ENCODE peak calls at places on chromosomes 2 and 18, in six cellular contexts. One of them, this sample, is unnamed.

GRCh38 chr2:9238927-9239326 is 32.3 kb downstream of the ASAP2 start:
- DNase-seq in neural progenitor cell: peak
- DNase-seq in HCT116: no peak
- DNase-seq in MM.1S: no peak
- DNase-seq in OCI-LY7: no peak
- DNase-seq in GM23248: no peak
- DNase-seq in this sample: no peak

GRCh38 chr2:28436525-28437051 is 43.9 kb downstream of the FOSL2 start:
- DNase-seq in neural progenitor cell: no peak
- DNase-seq in HCT116: no peak
- DNase-seq in MM.1S: no peak
- DNase-seq in OCI-LY7: no peak
- DNase-seq in GM23248: no peak
- DNase-seq in this sample: no peak

GRCh38 chr2:176542456-176542855 is 273.2 kb downstream of the MTX2 start:
- DNase-seq in neural progenitor cell: no peak
- DNase-seq in HCT116: no peak
- DNase-seq in MM.1S: no peak
- DNase-seq in OCI-LY7: no peak
- DNase-seq in GM23248: peak
- DNase-seq in this sample: no peak

GRCh38 chr2:23614701-23615100 is 229.7 kb downstream of the KLHL29 start:
- DNase-seq in neural progenitor cell: peak
- DNase-seq in HCT116: no peak
- DNase-seq in MM.1S: no peak
- DNase-seq in OCI-LY7: no peak
- DNase-seq in GM23248: no peak
- DNase-seq in this sample: no peak

GRCh38 chr18:7618821-7619410 is 51.8 kb downstream of the PTPRM start:
- DNase-seq in neural progenitor cell: peak
- DNase-seq in HCT116: no peak
- DNase-seq in MM.1S: no peak
- DNase-seq in OCI-LY7: no peak
- DNase-seq in GM23248: peak
- DNase-seq in this sample: no peak

GRCh38 chr18:11521853-11522252 is 87.5 kb upstream of the SLC35G4 start:
- DNase-seq in neural progenitor cell: no peak
- DNase-seq in HCT116: no peak
- DNase-seq in MM.1S: no peak
- DNase-seq in OCI-LY7: no peak
- DNase-seq in GM23248: peak
- DNase-seq in this sample: no peak

GRCh38 chr2:26316041-26316440 is 29.9 kb upstream of the SELENOI start:
- DNase-seq in neural progenitor cell: peak
- DNase-seq in HCT116: peak
- DNase-seq in MM.1S: peak
- DNase-seq in OCI-LY7: peak
- DNase-seq in GM23248: peak
- DNase-seq in this sample: no peak

GRCh38 chr18:23809411-23809810 is 120.2 kb downstream of the LAMA3 start:
- DNase-seq in neural progenitor cell: no peak
- DNase-seq in HCT116: no peak
- DNase-seq in MM.1S: no peak
- DNase-seq in OCI-LY7: no peak
- DNase-seq in GM23248: no peak
- DNase-seq in this sample: no peak

GRCh38 chr2:134836986-134837385 is 1.4 kb upstream of the ACMSD start:
- DNase-seq in neural progenitor cell: no peak
- DNase-seq in HCT116: no peak
- DNase-seq in MM.1S: no peak
- DNase-seq in OCI-LY7: no peak
- DNase-seq in GM23248: peak
- DNase-seq in this sample: no peak

GRCh38 chr2:53173126-53173525 is 594.5 kb upstream of the CHAC2 start:
- DNase-seq in neural progenitor cell: no peak
- DNase-seq in HCT116: no peak
- DNase-seq in MM.1S: no peak
- DNase-seq in OCI-LY7: no peak
- DNase-seq in GM23248: no peak
- DNase-seq in this sample: no peak

GRCh38 chr18:31088532-31088931 is 13.7 kb downstream of the DSC2 start:
- DNase-seq in neural progenitor cell: no peak
- DNase-seq in HCT116: no peak
- DNase-seq in MM.1S: no peak
- DNase-seq in OCI-LY7: no peak
- DNase-seq in GM23248: no peak
- DNase-seq in this sample: no peak

GRCh38 chr18:76957384-76958355 is 135.3 kb downstream of the ZNF236 start:
- DNase-seq in neural progenitor cell: no peak
- DNase-seq in HCT116: no peak
- DNase-seq in MM.1S: no peak
- DNase-seq in OCI-LY7: no peak
- DNase-seq in GM23248: no peak
- DNase-seq in this sample: no peak

GRCh38 chr2:190942697-190943096 is 62.1 kb downstream of the GLS start:
- DNase-seq in neural progenitor cell: no peak
- DNase-seq in HCT116: no peak
- DNase-seq in MM.1S: no peak
- DNase-seq in OCI-LY7: no peak
- DNase-seq in GM23248: no peak
- DNase-seq in this sample: no peak

GRCh38 chr2:33275689-33276444 is 200.6 kb upstream of the RASGRP3 start:
- DNase-seq in neural progenitor cell: no peak
- DNase-seq in HCT116: peak
- DNase-seq in MM.1S: no peak
- DNase-seq in OCI-LY7: no peak
- DNase-seq in GM23248: peak
- DNase-seq in this sample: peak

GRCh38 chr2:162838141-162838500 is 446 bp downstream of the KCNH7 start:
- DNase-seq in neural progenitor cell: no peak
- DNase-seq in HCT116: no peak
- DNase-seq in MM.1S: no peak
- DNase-seq in OCI-LY7: no peak
- DNase-seq in GM23248: no peak
- DNase-seq in this sample: no peak

GRCh38 chr2:203722411-203722810 is 16.0 kb downstream of the CD28 start:
- DNase-seq in neural progenitor cell: no peak
- DNase-seq in HCT116: no peak
- DNase-seq in MM.1S: no peak
- DNase-seq in OCI-LY7: no peak
- DNase-seq in GM23248: peak
- DNase-seq in this sample: no peak

GRCh38 chr18:50866765-50867164 is 12.2 kb upstream of the ME2 start:
- DNase-seq in neural progenitor cell: no peak
- DNase-seq in HCT116: no peak
- DNase-seq in MM.1S: peak
- DNase-seq in OCI-LY7: peak
- DNase-seq in GM23248: peak
- DNase-seq in this sample: no peak

GRCh38 chr2:197209742-197210408 is 100.7 kb downstream of the ANKRD44 start:
- DNase-seq in neural progenitor cell: no peak
- DNase-seq in HCT116: no peak
- DNase-seq in MM.1S: peak
- DNase-seq in OCI-LY7: peak
- DNase-seq in GM23248: no peak
- DNase-seq in this sample: peak

GRCh38 chr2:167550448-167550847 is 662.2 kb downstream of the XIRP2 start:
- DNase-seq in neural progenitor cell: peak
- DNase-seq in HCT116: peak
- DNase-seq in MM.1S: peak
- DNase-seq in OCI-LY7: peak
- DNase-seq in GM23248: peak
- DNase-seq in this sample: peak

GRCh38 chr2:101704046-101704466 is 6.5 kb downstream of the MAP4K4 start:
- DNase-seq in neural progenitor cell: no peak
- DNase-seq in HCT116: no peak
- DNase-seq in MM.1S: peak
- DNase-seq in OCI-LY7: peak
- DNase-seq in GM23248: peak
- DNase-seq in this sample: peak

GRCh38 chr18:42047721-42048120 is 92.7 kb downstream of the PIK3C3 start:
- DNase-seq in neural progenitor cell: no peak
- DNase-seq in HCT116: no peak
- DNase-seq in MM.1S: no peak
- DNase-seq in OCI-LY7: no peak
- DNase-seq in GM23248: peak
- DNase-seq in this sample: no peak

GRCh38 chr2:181163139-181163538 is 182.7 kb downstream of the UBE2E3 start:
- DNase-seq in neural progenitor cell: no peak
- DNase-seq in HCT116: no peak
- DNase-seq in MM.1S: peak
- DNase-seq in OCI-LY7: no peak
- DNase-seq in GM23248: no peak
- DNase-seq in this sample: no peak

GRCh38 chr2:38945931-38946330 is 56.3 kb downstream of the ARHGEF33 start:
- DNase-seq in neural progenitor cell: no peak
- DNase-seq in HCT116: no peak
- DNase-seq in MM.1S: no peak
- DNase-seq in OCI-LY7: no peak
- DNase-seq in GM23248: no peak
- DNase-seq in this sample: no peak

GRCh38 chr2:143787674-143788073 is 658.5 kb downstream of the ARHGAP15 start:
- DNase-seq in neural progenitor cell: no peak
- DNase-seq in HCT116: no peak
- DNase-seq in MM.1S: no peak
- DNase-seq in OCI-LY7: no peak
- DNase-seq in GM23248: no peak
- DNase-seq in this sample: no peak

GRCh38 chr18:76412818-76413565 is 82.0 kb downstream of the ZNF516 start:
- DNase-seq in neural progenitor cell: no peak
- DNase-seq in HCT116: no peak
- DNase-seq in MM.1S: no peak
- DNase-seq in OCI-LY7: no peak
- DNase-seq in GM23248: peak
- DNase-seq in this sample: no peak

GRCh38 chr2:207240649-207241048 is 74.9 kb upstream of the KLF7 start:
- DNase-seq in neural progenitor cell: no peak
- DNase-seq in HCT116: no peak
- DNase-seq in MM.1S: no peak
- DNase-seq in OCI-LY7: no peak
- DNase-seq in GM23248: no peak
- DNase-seq in this sample: no peak

GRCh38 chr2:207239754-207240494 is 74.2 kb upstream of the KLF7 start:
- DNase-seq in neural progenitor cell: no peak
- DNase-seq in HCT116: no peak
- DNase-seq in MM.1S: no peak
- DNase-seq in OCI-LY7: no peak
- DNase-seq in GM23248: peak
- DNase-seq in this sample: no peak

GRCh38 chr2:207243601-207244000 is 77.9 kb upstream of the KLF7 start:
- DNase-seq in neural progenitor cell: no peak
- DNase-seq in HCT116: no peak
- DNase-seq in MM.1S: peak
- DNase-seq in OCI-LY7: no peak
- DNase-seq in GM23248: peak
- DNase-seq in this sample: no peak

GRCh38 chr2:207239222-207239674 is 73.5 kb upstream of the KLF7 start:
- DNase-seq in neural progenitor cell: no peak
- DNase-seq in HCT116: no peak
- DNase-seq in MM.1S: no peak
- DNase-seq in OCI-LY7: no peak
- DNase-seq in GM23248: peak
- DNase-seq in this sample: peak

DNA sequence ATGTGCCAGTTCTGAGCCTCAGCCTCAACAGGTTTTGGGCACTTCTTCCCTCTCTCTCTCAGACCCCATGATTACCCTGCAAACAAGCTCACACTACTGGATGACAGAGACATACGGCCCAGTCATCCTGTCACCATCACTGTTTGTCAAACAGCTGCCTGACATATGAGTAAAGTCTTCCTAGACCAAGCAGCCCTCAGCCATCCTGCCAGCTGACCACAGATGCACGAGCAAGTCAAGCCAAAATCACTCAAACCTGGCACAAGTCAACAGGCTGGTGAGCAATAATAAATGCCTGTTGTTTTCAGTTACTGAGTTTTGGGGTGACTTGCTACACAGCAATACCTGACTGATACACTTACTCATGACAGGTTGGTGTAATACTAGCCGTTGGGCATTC is 75.5 kb upstream of the KLF7 start:
- DNase-seq in neural progenitor cell: no peak
- DNase-seq in HCT116: no peak
- DNase-seq in MM.1S: no peak
- DNase-seq in OCI-LY7: no peak
- DNase-seq in GM23248: peak
- DNase-seq in this sample: no peak
- H3K4me2 ChIP-seq in neural progenitor cell: no peak
- H3K4me2 ChIP-seq in HCT116: no peak
- H3K4me2 ChIP-seq in MM.1S: no peak
- H3K4me2 ChIP-seq in OCI-LY7: no peak
- H3K4me2 ChIP-seq in GM23248: peak
- H3K4me2 ChIP-seq in this sample: no peak

GRCh38 chr2:229910832-229911412 is 10.9 kb downstream of the TRIP12 start:
- DNase-seq in neural progenitor cell: peak
- DNase-seq in HCT116: no peak
- DNase-seq in MM.1S: peak
- DNase-seq in OCI-LY7: peak
- DNase-seq in GM23248: peak
- DNase-seq in this sample: peak
- TF ChIP-seq EZH2phosphoT487 in neural progenitor cell: no peak
- TF ChIP-seq EZH2phosphoT487 in HCT116: no peak
- TF ChIP-seq EZH2phosphoT487 in MM.1S: no peak
- TF ChIP-seq EZH2phosphoT487 in OCI-LY7: no peak
- TF ChIP-seq EZH2phosphoT487 in GM23248: no peak
- TF ChIP-seq EZH2phosphoT487 in this sample: no peak

GRCh38 chr18:33440011-33440383 is 524 bp downstream of the CCDC178 start:
- DNase-seq in neural progenitor cell: peak
- DNase-seq in HCT116: no peak
- DNase-seq in MM.1S: no peak
- DNase-seq in OCI-LY7: peak
- DNase-seq in GM23248: peak
- DNase-seq in this sample: peak
- H3K4me3 ChIP-seq in neural progenitor cell: peak
- H3K4me3 ChIP-seq in HCT116: no peak
- H3K4me3 ChIP-seq in MM.1S: no peak
- H3K4me3 ChIP-seq in OCI-LY7: no peak
- H3K4me3 ChIP-seq in GM23248: peak
- H3K4me3 ChIP-seq in this sample: peak

GRCh38 chr2:68441994-68442322 is 25.1 kb downstream of the FBXO48 start:
- DNase-seq in neural progenitor cell: no peak
- DNase-seq in HCT116: no peak
- DNase-seq in MM.1S: no peak
- DNase-seq in OCI-LY7: no peak
- DNase-seq in GM23248: no peak
- DNase-seq in this sample: no peak
- H3K4me2 ChIP-seq in neural progenitor cell: no peak
- H3K4me2 ChIP-seq in HCT116: peak
- H3K4me2 ChIP-seq in MM.1S: peak
- H3K4me2 ChIP-seq in OCI-LY7: peak
- H3K4me2 ChIP-seq in GM23248: no peak
- H3K4me2 ChIP-seq in this sample: no peak